ENCODE peak calls at places on chromosomes 11 and 22, in nine cellular contexts. One of them, this sample, is unnamed.

GRCh38 chr22:27612075-27612474 is 189.5 kb downstream of the MN1 start:
- DNase-seq in heart right ventricle: no peak
- DNase-seq in neural crest cell: no peak
- DNase-seq in omental fat pad: no peak
- DNase-seq in upper lobe of right lung: no peak
- DNase-seq in tibial nerve: no peak
- DNase-seq in tibial artery: no peak
- DNase-seq in CD8-positive, alpha-beta T cell: no peak
- DNase-seq in GM12865: no peak
- DNase-seq in this sample: no peak

GRCh38 chr11:120632579-120632978 is 121.0 kb downstream of the GRIK4 start:
- DNase-seq in heart right ventricle: no peak
- DNase-seq in neural crest cell: no peak
- DNase-seq in omental fat pad: no peak
- DNase-seq in upper lobe of right lung: no peak
- DNase-seq in tibial nerve: no peak
- DNase-seq in tibial artery: no peak
- DNase-seq in CD8-positive, alpha-beta T cell: no peak
- DNase-seq in GM12865: peak; percentile 53
- DNase-seq in this sample: peak; percentile 67

GRCh38 chr11:57942808-57943207 is 80.9 kb upstream of the OR9Q1 start:
- DNase-seq in heart right ventricle: no peak
- DNase-seq in neural crest cell: no peak
- DNase-seq in omental fat pad: no peak
- DNase-seq in upper lobe of right lung: no peak
- DNase-seq in tibial nerve: no peak
- DNase-seq in tibial artery: no peak
- DNase-seq in CD8-positive, alpha-beta T cell: no peak
- DNase-seq in GM12865: no peak
- DNase-seq in this sample: no peak

GRCh38 chr11:31794546-31794945 is 16.6 kb downstream of the PAX6 start:
- DNase-seq in heart right ventricle: no peak
- DNase-seq in neural crest cell: no peak
- DNase-seq in omental fat pad: no peak
- DNase-seq in upper lobe of right lung: no peak
- DNase-seq in tibial nerve: no peak
- DNase-seq in tibial artery: no peak
- DNase-seq in CD8-positive, alpha-beta T cell: no peak
- DNase-seq in GM12865: no peak
- DNase-seq in this sample: no peak

GRCh38 chr11:18010977-18011586 is 1.8 kb downstream of the SERGEF start:
- DNase-seq in heart right ventricle: no peak
- DNase-seq in neural crest cell: no peak
- DNase-seq in omental fat pad: no peak
- DNase-seq in upper lobe of right lung: no peak
- DNase-seq in tibial nerve: no peak
- DNase-seq in tibial artery: no peak
- DNase-seq in CD8-positive, alpha-beta T cell: no peak
- DNase-seq in GM12865: no peak
- DNase-seq in this sample: no peak

GRCh38 chr11:128188346-128189115 is 398.8 kb downstream of the ETS1 start:
- DNase-seq in heart right ventricle: no peak
- DNase-seq in neural crest cell: no peak
- DNase-seq in omental fat pad: no peak
- DNase-seq in upper lobe of right lung: no peak
- DNase-seq in tibial nerve: no peak
- DNase-seq in tibial artery: no peak
- DNase-seq in CD8-positive, alpha-beta T cell: no peak
- DNase-seq in GM12865: no peak
- DNase-seq in this sample: no peak

GRCh38 chr22:50691521-50691920 is 18.9 kb downstream of the SHANK3 start:
- DNase-seq in heart right ventricle: no peak
- DNase-seq in neural crest cell: peak; percentile 45
- DNase-seq in omental fat pad: no peak
- DNase-seq in upper lobe of right lung: no peak
- DNase-seq in tibial nerve: peak; percentile 3
- DNase-seq in tibial artery: no peak
- DNase-seq in CD8-positive, alpha-beta T cell: peak; percentile 28
- DNase-seq in GM12865: peak; percentile 56
- DNase-seq in this sample: no peak

GRCh38 chr11:73233704-73234402 is 15.8 kb downstream of the P2RY2 start:
- DNase-seq in heart right ventricle: no peak
- DNase-seq in neural crest cell: no peak
- DNase-seq in omental fat pad: no peak
- DNase-seq in upper lobe of right lung: no peak
- DNase-seq in tibial nerve: no peak
- DNase-seq in tibial artery: peak; percentile 48
- DNase-seq in CD8-positive, alpha-beta T cell: no peak
- DNase-seq in GM12865: no peak
- DNase-seq in this sample: no peak

GRCh38 chr11:73875840-73876239 is 806 bp downstream of the COA4 start:
- DNase-seq in heart right ventricle: no peak
- DNase-seq in neural crest cell: no peak
- DNase-seq in omental fat pad: no peak
- DNase-seq in upper lobe of right lung: no peak
- DNase-seq in tibial nerve: no peak
- DNase-seq in tibial artery: no peak
- DNase-seq in CD8-positive, alpha-beta T cell: no peak
- DNase-seq in GM12865: peak; percentile 6
- DNase-seq in this sample: no peak

GRCh38 chr11:67045314-67045713 is 11.3 kb upstream of the RHOD start:
- DNase-seq in heart right ventricle: no peak
- DNase-seq in neural crest cell: no peak
- DNase-seq in omental fat pad: no peak
- DNase-seq in upper lobe of right lung: no peak
- DNase-seq in tibial nerve: no peak
- DNase-seq in tibial artery: peak; percentile 88
- DNase-seq in CD8-positive, alpha-beta T cell: no peak
- DNase-seq in GM12865: peak; percentile 55
- DNase-seq in this sample: peak; percentile 80

GRCh38 chr11:93537767-93538261 is 5.4 kb downstream of the SMCO4 start:
- DNase-seq in heart right ventricle: no peak
- DNase-seq in neural crest cell: no peak
- DNase-seq in omental fat pad: no peak
- DNase-seq in upper lobe of right lung: peak; percentile 83
- DNase-seq in tibial nerve: no peak
- DNase-seq in tibial artery: peak; percentile 90
- DNase-seq in CD8-positive, alpha-beta T cell: no peak
- DNase-seq in GM12865: no peak
- DNase-seq in this sample: no peak

GRCh38 chr11:125138966-125139365 is 25.6 kb upstream of the PKNOX2 start:
- DNase-seq in heart right ventricle: no peak
- DNase-seq in neural crest cell: no peak
- DNase-seq in omental fat pad: no peak
- DNase-seq in upper lobe of right lung: no peak
- DNase-seq in tibial nerve: no peak
- DNase-seq in tibial artery: no peak
- DNase-seq in CD8-positive, alpha-beta T cell: no peak
- DNase-seq in GM12865: no peak
- DNase-seq in this sample: no peak

GRCh38 chr22:44200855-44201550 is 20.3 kb downstream of the PARVG start:
- DNase-seq in heart right ventricle: no peak
- DNase-seq in neural crest cell: no peak
- DNase-seq in omental fat pad: no peak
- DNase-seq in upper lobe of right lung: no peak
- DNase-seq in tibial nerve: no peak
- DNase-seq in tibial artery: peak; percentile 53
- DNase-seq in CD8-positive, alpha-beta T cell: no peak
- DNase-seq in GM12865: no peak
- DNase-seq in this sample: no peak

GRCh38 chr22:28955817-28956216 is 72.4 kb downstream of the ZNRF3 start:
- DNase-seq in heart right ventricle: no peak
- DNase-seq in neural crest cell: no peak
- DNase-seq in omental fat pad: no peak
- DNase-seq in upper lobe of right lung: no peak
- DNase-seq in tibial nerve: no peak
- DNase-seq in tibial artery: no peak
- DNase-seq in CD8-positive, alpha-beta T cell: peak; percentile 75
- DNase-seq in GM12865: peak; percentile 91
- DNase-seq in this sample: peak; percentile 46

GRCh38 chr22:37742374-37743092 is 45.7 kb downstream of the TRIOBP start:
- DNase-seq in heart right ventricle: no peak
- DNase-seq in neural crest cell: no peak
- DNase-seq in omental fat pad: no peak
- DNase-seq in upper lobe of right lung: no peak
- DNase-seq in tibial nerve: no peak
- DNase-seq in tibial artery: no peak
- DNase-seq in CD8-positive, alpha-beta T cell: no peak
- DNase-seq in GM12865: no peak
- DNase-seq in this sample: no peak

GRCh38 chr11:116782728-116783127 is 5.1 kb downstream of the ZPR1 start:
- DNase-seq in heart right ventricle: no peak
- DNase-seq in neural crest cell: no peak
- DNase-seq in omental fat pad: no peak
- DNase-seq in upper lobe of right lung: no peak
- DNase-seq in tibial nerve: no peak
- DNase-seq in tibial artery: no peak
- DNase-seq in CD8-positive, alpha-beta T cell: no peak
- DNase-seq in GM12865: peak; percentile 58
- DNase-seq in this sample: peak; percentile 32

GRCh38 chr11:75855191-75855590 is 40.2 kb downstream of the UVRAG start:
- DNase-seq in heart right ventricle: no peak
- DNase-seq in neural crest cell: no peak
- DNase-seq in omental fat pad: no peak
- DNase-seq in upper lobe of right lung: no peak
- DNase-seq in tibial nerve: no peak
- DNase-seq in tibial artery: no peak
- DNase-seq in CD8-positive, alpha-beta T cell: no peak
- DNase-seq in GM12865: no peak
- DNase-seq in this sample: no peak
- TF ChIP-seq CTCF in heart right ventricle: no peak
- TF ChIP-seq CTCF in neural crest cell: no peak
- TF ChIP-seq CTCF in omental fat pad: no peak
- TF ChIP-seq CTCF in upper lobe of right lung: no peak
- TF ChIP-seq CTCF in tibial nerve: no peak
- TF ChIP-seq CTCF in tibial artery: no peak
- TF ChIP-seq CTCF in CD8-positive, alpha-beta T cell: no peak
- TF ChIP-seq CTCF in GM12865: no peak
- TF ChIP-seq CTCF in this sample: no peak

GRCh38 chr22:26502688-26503561 is 9.3 kb downstream of the TFIP11 start:
- DNase-seq in heart right ventricle: peak; percentile 25
- DNase-seq in neural crest cell: peak; percentile 25
- DNase-seq in omental fat pad: no peak
- DNase-seq in upper lobe of right lung: no peak
- DNase-seq in tibial nerve: no peak
- DNase-seq in tibial artery: no peak
- DNase-seq in CD8-positive, alpha-beta T cell: peak; percentile 64
- DNase-seq in GM12865: peak; percentile 79
- DNase-seq in this sample: peak; percentile 75
- TF ChIP-seq CTCF in heart right ventricle: peak; percentile 69
- TF ChIP-seq CTCF in neural crest cell: peak; percentile 67
- TF ChIP-seq CTCF in omental fat pad: no peak
- TF ChIP-seq CTCF in upper lobe of right lung: peak; percentile 46
- TF ChIP-seq CTCF in tibial nerve: no peak
- TF ChIP-seq CTCF in tibial artery: no peak
- TF ChIP-seq CTCF in CD8-positive, alpha-beta T cell: peak; percentile 42
- TF ChIP-seq CTCF in GM12865: peak; percentile 56
- TF ChIP-seq CTCF in this sample: peak; percentile 28

GRCh38 chr11:1826552-1827094 is 8.2 kb upstream of the SYT8 start:
- DNase-seq in heart right ventricle: peak; percentile 22
- DNase-seq in neural crest cell: no peak
- DNase-seq in omental fat pad: no peak
- DNase-seq in upper lobe of right lung: peak; percentile 81
- DNase-seq in tibial nerve: peak; percentile 40
- DNase-seq in tibial artery: peak; percentile 94
- DNase-seq in CD8-positive, alpha-beta T cell: no peak
- DNase-seq in GM12865: no peak
- DNase-seq in this sample: peak; percentile 34
- TF ChIP-seq CTCF in heart right ventricle: no peak
- TF ChIP-seq CTCF in neural crest cell: no peak
- TF ChIP-seq CTCF in omental fat pad: no peak
- TF ChIP-seq CTCF in upper lobe of right lung: peak; percentile 12
- TF ChIP-seq CTCF in tibial nerve: peak; percentile 14
- TF ChIP-seq CTCF in tibial artery: no peak
- TF ChIP-seq CTCF in CD8-positive, alpha-beta T cell: no peak
- TF ChIP-seq CTCF in GM12865: no peak
- TF ChIP-seq CTCF in this sample: no peak

DNA sequence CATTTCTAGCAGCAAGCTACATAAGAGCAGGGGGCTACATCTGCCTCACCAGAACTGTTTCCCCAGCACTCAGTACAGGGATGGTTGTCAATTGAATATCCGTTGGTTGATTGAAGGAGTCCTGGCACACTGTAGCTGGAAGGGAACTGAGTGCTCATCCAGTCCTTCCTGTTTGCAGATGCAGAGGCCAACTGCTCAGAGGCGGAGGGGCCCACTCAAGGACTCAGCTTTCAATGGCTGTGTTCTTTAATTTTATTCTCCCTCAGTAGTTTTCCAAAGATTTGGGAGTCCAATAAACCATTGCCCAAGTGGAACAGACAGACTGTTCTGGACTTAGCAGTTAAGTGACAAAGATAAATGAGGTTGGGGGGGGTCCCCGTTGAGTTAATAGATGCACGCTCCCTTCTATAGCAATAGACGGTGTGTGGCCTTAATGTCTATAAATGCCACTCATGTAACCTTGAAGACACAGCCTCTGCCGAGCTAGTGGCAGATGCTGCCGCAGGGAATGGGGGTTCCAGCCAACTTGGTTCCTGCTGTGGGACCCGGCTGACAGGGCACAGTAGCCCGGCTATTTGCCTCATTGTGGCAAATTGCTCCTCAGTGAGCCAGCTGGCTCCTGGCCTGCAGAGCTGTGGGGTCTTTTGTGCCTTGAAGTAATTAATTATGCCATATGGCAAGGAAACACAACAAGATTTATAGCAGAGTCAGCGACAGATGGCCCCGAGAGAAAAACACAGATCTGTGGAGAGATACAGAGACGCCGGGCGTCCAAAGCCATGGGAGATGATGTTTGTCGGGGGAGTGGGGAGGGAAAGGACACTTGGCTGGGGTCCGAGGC is 71.3 kb upstream of the GRK3 start:
- DNase-seq in heart right ventricle: no peak
- DNase-seq in neural crest cell: no peak
- DNase-seq in omental fat pad: no peak
- DNase-seq in upper lobe of right lung: no peak
- DNase-seq in tibial nerve: no peak
- DNase-seq in tibial artery: no peak
- DNase-seq in CD8-positive, alpha-beta T cell: no peak
- DNase-seq in GM12865: no peak
- DNase-seq in this sample: no peak
- TF ChIP-seq CTCF in heart right ventricle: no peak
- TF ChIP-seq CTCF in neural crest cell: no peak
- TF ChIP-seq CTCF in omental fat pad: no peak
- TF ChIP-seq CTCF in upper lobe of right lung: no peak
- TF ChIP-seq CTCF in tibial nerve: no peak
- TF ChIP-seq CTCF in tibial artery: no peak
- TF ChIP-seq CTCF in CD8-positive, alpha-beta T cell: no peak
- TF ChIP-seq CTCF in GM12865: no peak
- TF ChIP-seq CTCF in this sample: no peak

This sample was measured in GM13976.